ENCODE peak calls at places on chromosomes 12 and 14, in five cellular contexts. One of them, this sample, is unnamed.

GRCh38 chr14:54106802-54107377 is 150.3 kb upstream of the BMP4 start:
- DNase-seq in NB4: no peak
- DNase-seq in endothelial cell of umbilical vein: no peak
- DNase-seq in HCT116: no peak
- DNase-seq in WTC11: no peak
- DNase-seq in this sample: no peak

GRCh38 chr12:32476446-32476845 is 77.1 kb downstream of the FGD4 start:
- DNase-seq in WTC11: no peak
- DNase-seq in HCT116: no peak
- DNase-seq in endothelial cell of umbilical vein: no peak
- DNase-seq in NB4: peak
- DNase-seq in this sample: no peak

GRCh38 chr12:119843100-119843499 is 34.0 kb downstream of the CIT start:
- DNase-seq in endothelial cell of umbilical vein: no peak
- DNase-seq in HCT116: no peak
- DNase-seq in WTC11: no peak
- DNase-seq in NB4: no peak
- DNase-seq in this sample: no peak

GRCh38 chr12:84636801-84637285 is 275.8 kb downstream of the SLC6A15 start:
- DNase-seq in NB4: no peak
- DNase-seq in WTC11: no peak
- DNase-seq in endothelial cell of umbilical vein: no peak
- DNase-seq in HCT116: no peak
- DNase-seq in this sample: no peak

GRCh38 chr12:115440438-115440837 is 756.5 kb upstream of the TBX3 start:
- DNase-seq in WTC11: no peak
- DNase-seq in endothelial cell of umbilical vein: no peak
- DNase-seq in HCT116: no peak
- DNase-seq in NB4: no peak
- DNase-seq in this sample: no peak

GRCh38 chr12:52860102-52860838 is 11.5 kb upstream of the KRT78 start:
- DNase-seq in endothelial cell of umbilical vein: no peak
- DNase-seq in HCT116: no peak
- DNase-seq in NB4: peak
- DNase-seq in WTC11: no peak
- DNase-seq in this sample: no peak

GRCh38 chr12:6867407-6868210 is at the start of gene TPI1:
- DNase-seq in endothelial cell of umbilical vein: peak
- DNase-seq in NB4: peak
- DNase-seq in HCT116: no peak
- DNase-seq in WTC11: peak
- DNase-seq in this sample: no peak

GRCh38 chr12:112665971-112666370 is 125.6 kb upstream of the RPH3A start:
- DNase-seq in WTC11: no peak
- DNase-seq in HCT116: no peak
- DNase-seq in NB4: no peak
- DNase-seq in endothelial cell of umbilical vein: no peak
- DNase-seq in this sample: no peak

GRCh38 chr14:56341766-56342418 is 223.7 kb downstream of the PELI2 start:
- DNase-seq in HCT116: no peak
- DNase-seq in endothelial cell of umbilical vein: peak
- DNase-seq in WTC11: no peak
- DNase-seq in NB4: no peak
- DNase-seq in this sample: no peak

GRCh38 chr12:83145325-83145724 is 458.6 kb downstream of the TMTC2 start:
- DNase-seq in endothelial cell of umbilical vein: no peak
- DNase-seq in NB4: no peak
- DNase-seq in HCT116: no peak
- DNase-seq in WTC11: no peak
- DNase-seq in this sample: no peak

GRCh38 chr14:65255029-65255545 is 152.8 kb upstream of the MAX start:
- DNase-seq in WTC11: no peak
- DNase-seq in endothelial cell of umbilical vein: no peak
- DNase-seq in HCT116: peak
- DNase-seq in NB4: no peak
- DNase-seq in this sample: no peak

GRCh38 chr14:102545461-102546265 is 36.1 kb upstream of the ANKRD9 start:
- DNase-seq in HCT116: no peak
- DNase-seq in NB4: no peak
- DNase-seq in WTC11: peak
- DNase-seq in endothelial cell of umbilical vein: no peak
- DNase-seq in this sample: peak

GRCh38 chr14:50806241-50806933 is 24.6 kb downstream of the NIN start:
- DNase-seq in WTC11: no peak
- DNase-seq in endothelial cell of umbilical vein: no peak
- DNase-seq in HCT116: no peak
- DNase-seq in NB4: no peak
- DNase-seq in this sample: no peak

GRCh38 chr12:49043856-49044258 is 16.7 kb downstream of the KMT2D start:
- DNase-seq in NB4: peak
- DNase-seq in endothelial cell of umbilical vein: peak
- DNase-seq in WTC11: peak
- DNase-seq in HCT116: no peak
- DNase-seq in this sample: no peak

GRCh38 chr12:16515666-16516065 is 90.3 kb downstream of the LMO3 start:
- DNase-seq in HCT116: no peak
- DNase-seq in WTC11: no peak
- DNase-seq in NB4: peak
- DNase-seq in endothelial cell of umbilical vein: no peak
- DNase-seq in this sample: no peak

GRCh38 chr12:132375747-132376463 is 46.5 kb upstream of the GALNT9 start:
- DNase-seq in NB4: peak
- DNase-seq in endothelial cell of umbilical vein: no peak
- DNase-seq in HCT116: no peak
- DNase-seq in WTC11: no peak
- DNase-seq in this sample: no peak

GRCh38 chr14:99649219-99649618 is 4.3 kb downstream of the HHIPL1 start:
- DNase-seq in NB4: no peak
- DNase-seq in HCT116: no peak
- DNase-seq in endothelial cell of umbilical vein: no peak
- DNase-seq in WTC11: no peak
- DNase-seq in this sample: no peak

GRCh38 chr12:118981285-118982201 is at the start of gene SRRM4:
- DNase-seq in endothelial cell of umbilical vein: no peak
- DNase-seq in WTC11: peak
- DNase-seq in NB4: peak
- DNase-seq in HCT116: no peak
- DNase-seq in this sample: peak

GRCh38 chr12:101891462-101891971 is 14.1 kb downstream of the DRAM1 start:
- DNase-seq in WTC11: no peak
- DNase-seq in endothelial cell of umbilical vein: peak
- DNase-seq in HCT116: no peak
- DNase-seq in NB4: peak
- DNase-seq in this sample: no peak

GRCh38 chr12:78888583-78888982 is 24.0 kb downstream of the SYT1 start:
- DNase-seq in WTC11: no peak
- DNase-seq in NB4: peak
- DNase-seq in HCT116: peak
- DNase-seq in endothelial cell of umbilical vein: no peak
- DNase-seq in this sample: no peak

GRCh38 chr14:32473476-32473875 is 144.4 kb downstream of the AKAP6 start:
- DNase-seq in NB4: no peak
- DNase-seq in WTC11: no peak
- DNase-seq in HCT116: no peak
- DNase-seq in endothelial cell of umbilical vein: no peak
- DNase-seq in this sample: no peak

GRCh38 chr12:27988594-27989233 is 16.2 kb upstream of the PTHLH start:
- DNase-seq in endothelial cell of umbilical vein: no peak
- DNase-seq in WTC11: no peak
- DNase-seq in NB4: no peak
- DNase-seq in HCT116: no peak
- DNase-seq in this sample: no peak

GRCh38 chr12:4934651-4935050 is 24.9 kb downstream of the KCNA1 start:
- DNase-seq in WTC11: no peak
- DNase-seq in NB4: no peak
- DNase-seq in HCT116: no peak
- DNase-seq in endothelial cell of umbilical vein: no peak
- DNase-seq in this sample: no peak

GRCh38 chr12:88579572-88579940 is 715 bp downstream of the KITLG start:
- DNase-seq in endothelial cell of umbilical vein: no peak
- DNase-seq in NB4: no peak
- DNase-seq in WTC11: peak
- DNase-seq in HCT116: no peak
- DNase-seq in this sample: peak
- TF ChIP-seq MAX in endothelial cell of umbilical vein: no peak
- TF ChIP-seq MAX in NB4: no peak
- TF ChIP-seq MAX in WTC11: no peak
- TF ChIP-seq MAX in HCT116: no peak
- TF ChIP-seq MAX in this sample: peak

DNA sequence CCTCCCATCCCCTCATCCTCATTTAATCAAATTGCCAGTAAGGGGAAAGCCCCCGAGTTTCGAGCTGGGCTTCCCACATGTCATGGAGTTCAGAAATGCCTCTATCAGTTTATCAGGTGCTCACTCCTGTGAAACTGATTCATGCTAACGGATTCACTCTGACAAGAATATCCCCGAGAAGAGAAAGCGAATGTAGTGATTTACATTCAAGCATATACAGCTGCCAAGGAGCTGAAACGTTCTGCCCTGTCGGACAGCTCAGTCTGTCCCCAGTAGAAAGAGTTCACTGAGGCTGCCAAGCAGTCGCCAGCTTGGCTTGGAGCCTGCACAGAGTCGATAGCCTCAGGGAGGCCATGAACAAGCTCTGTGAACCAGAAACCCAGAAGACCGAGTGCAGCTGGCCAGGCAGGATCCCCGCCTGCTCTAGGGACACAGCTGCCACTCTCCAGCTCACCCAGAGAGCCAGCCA is 88.4 kb downstream of the TMCC3 start:
- DNase-seq in WTC11: no peak
- DNase-seq in endothelial cell of umbilical vein: no peak
- DNase-seq in HCT116: no peak
- DNase-seq in NB4: no peak
- DNase-seq in this sample: no peak
- TF ChIP-seq MAX in WTC11: no peak
- TF ChIP-seq MAX in endothelial cell of umbilical vein: no peak
- TF ChIP-seq MAX in HCT116: no peak
- TF ChIP-seq MAX in NB4: no peak
- TF ChIP-seq MAX in this sample: no peak

GRCh38 chr12:62484234-62484633 is 17.6 kb downstream of the MON2 start:
- DNase-seq in endothelial cell of umbilical vein: no peak
- DNase-seq in WTC11: no peak
- DNase-seq in HCT116: no peak
- DNase-seq in NB4: no peak
- DNase-seq in this sample: no peak
- TF ChIP-seq MAX in endothelial cell of umbilical vein: no peak
- TF ChIP-seq MAX in WTC11: no peak
- TF ChIP-seq MAX in HCT116: no peak
- TF ChIP-seq MAX in NB4: no peak
- TF ChIP-seq MAX in this sample: no peak

DNA sequence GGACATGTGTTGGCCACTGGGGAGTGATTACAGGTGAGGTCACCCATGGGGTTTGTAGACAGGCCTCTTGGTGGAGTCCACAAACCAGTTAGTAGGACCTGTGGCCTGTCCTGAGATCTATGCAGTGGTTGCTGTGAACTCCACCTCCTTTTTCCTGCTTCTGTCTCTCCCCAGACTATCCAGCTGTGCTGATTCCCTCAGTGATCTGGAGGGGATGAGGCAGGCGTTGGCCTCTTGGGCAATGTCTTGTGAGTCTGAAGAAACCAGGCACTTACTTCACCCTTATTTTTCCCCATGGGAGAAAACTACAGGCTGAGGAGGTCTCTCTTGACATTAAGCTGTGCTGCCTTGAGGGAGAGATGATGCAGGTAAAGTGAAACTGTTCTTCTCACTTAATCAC is 257.2 kb upstream of the PRICKLE1 start:
- DNase-seq in WTC11: no peak
- DNase-seq in HCT116: no peak
- DNase-seq in endothelial cell of umbilical vein: no peak
- DNase-seq in NB4: peak
- DNase-seq in this sample: no peak
- TF ChIP-seq MAX in WTC11: no peak
- TF ChIP-seq MAX in HCT116: no peak
- TF ChIP-seq MAX in endothelial cell of umbilical vein: no peak
- TF ChIP-seq MAX in NB4: no peak
- TF ChIP-seq MAX in this sample: no peak

DNA sequence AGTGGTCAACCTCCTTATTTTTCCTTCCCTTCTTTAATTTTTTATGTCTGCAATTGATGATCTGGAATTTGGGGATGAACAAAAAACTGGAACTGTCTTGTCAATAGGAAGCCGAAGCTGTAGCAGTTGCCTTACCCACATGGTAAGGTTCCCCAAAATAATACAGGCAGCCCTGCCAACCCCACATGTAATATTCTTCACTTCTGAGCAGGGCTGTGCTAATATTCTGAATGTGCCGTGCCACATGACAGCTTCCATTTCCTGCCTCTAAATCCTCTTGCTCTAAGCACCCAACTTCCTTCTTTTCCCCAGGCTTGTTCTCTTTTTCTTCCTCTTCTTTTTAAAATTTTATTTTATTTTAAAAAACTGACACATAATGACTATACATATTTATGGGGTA is 39.6 kb downstream of the GPATCH2L start:
- DNase-seq in WTC11: no peak
- DNase-seq in endothelial cell of umbilical vein: no peak
- DNase-seq in HCT116: no peak
- DNase-seq in NB4: peak
- DNase-seq in this sample: no peak
- TF ChIP-seq MAX in WTC11: no peak
- TF ChIP-seq MAX in endothelial cell of umbilical vein: no peak
- TF ChIP-seq MAX in HCT116: no peak
- TF ChIP-seq MAX in NB4: no peak
- TF ChIP-seq MAX in this sample: no peak

GRCh38 chr14:68042591-68043210 is 223.1 kb downstream of the RAD51B start:
- DNase-seq in HCT116: no peak
- DNase-seq in WTC11: no peak
- DNase-seq in endothelial cell of umbilical vein: no peak
- DNase-seq in NB4: no peak
- DNase-seq in this sample: no peak
- TF ChIP-seq MAX in HCT116: no peak
- TF ChIP-seq MAX in WTC11: no peak
- TF ChIP-seq MAX in endothelial cell of umbilical vein: no peak
- TF ChIP-seq MAX in NB4: no peak
- TF ChIP-seq MAX in this sample: no peak

GRCh38 chr14:80535171-80535570 is 323.9 kb upstream of the DIO2 start:
- DNase-seq in WTC11: no peak
- DNase-seq in NB4: no peak
- DNase-seq in HCT116: no peak
- DNase-seq in endothelial cell of umbilical vein: no peak
- DNase-seq in this sample: no peak

GRCh38 chr14:80538633-80539375 is 327.5 kb upstream of the DIO2 start:
- DNase-seq in WTC11: no peak
- DNase-seq in HCT116: no peak
- DNase-seq in NB4: no peak
- DNase-seq in endothelial cell of umbilical vein: no peak
- DNase-seq in this sample: no peak

DNA sequence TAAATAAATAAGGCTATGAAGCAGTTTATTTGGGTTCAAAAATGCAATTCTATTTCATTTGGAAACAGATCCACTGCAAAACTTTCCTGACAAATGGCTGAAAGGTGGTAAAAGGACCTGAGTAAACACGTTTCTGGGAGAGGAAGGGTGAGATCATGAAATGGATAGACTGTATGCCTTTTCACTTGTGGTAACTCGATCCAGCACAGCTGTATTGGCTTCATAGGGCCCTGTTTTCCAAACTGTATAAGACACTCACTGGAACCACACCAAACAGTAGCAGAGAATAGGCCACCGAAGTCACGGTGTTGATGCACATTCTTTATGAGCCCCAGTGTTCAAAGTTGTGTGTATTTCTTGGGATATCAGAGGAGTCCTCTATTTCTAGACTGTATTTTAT is 325.2 kb upstream of the DIO2 start:
- DNase-seq in NB4: no peak
- DNase-seq in WTC11: no peak
- DNase-seq in HCT116: no peak
- DNase-seq in endothelial cell of umbilical vein: no peak
- DNase-seq in this sample: no peak
- TF ChIP-seq MAX in NB4: no peak
- TF ChIP-seq MAX in WTC11: no peak
- TF ChIP-seq MAX in HCT116: no peak
- TF ChIP-seq MAX in endothelial cell of umbilical vein: no peak
- TF ChIP-seq MAX in this sample: no peak